ENCODE peak calls at places on chromosome X, in four cellular contexts. One of them, this sample, is unnamed.

GRCh38 chrX:102604327-102604726 is 5.0 kb downstream of the ARMCX5 start:
- DNase-seq in K562: no peak
- DNase-seq in H1: no peak
- DNase-seq in GM12878: no peak
- DNase-seq in this sample: no peak

GRCh38 chrX:43552166-43552565 is 103.9 kb upstream of the MAOA start:
- DNase-seq in H1: no peak
- DNase-seq in K562: peak; percentile 1
- DNase-seq in GM12878: no peak
- DNase-seq in this sample: no peak

GRCh38 chrX:30888526-30889146 is 418 bp downstream of the TAB3 start:
- DNase-seq in K562: peak; percentile 33
- DNase-seq in H1: no peak
- DNase-seq in GM12878: no peak
- DNase-seq in this sample: no peak

GRCh38 chrX:81564851-81565250 is 362.9 kb downstream of the SH3BGRL start:
- DNase-seq in K562: no peak
- DNase-seq in H1: peak; percentile 1
- DNase-seq in GM12878: no peak
- DNase-seq in this sample: no peak

GRCh38 chrX:52082578-52082977 is 13.6 kb upstream of the MAGED4B start:
- DNase-seq in H1: no peak
- DNase-seq in K562: no peak
- DNase-seq in GM12878: no peak
- DNase-seq in this sample: no peak

GRCh38 chrX:118976599-118977340 is 2.4 kb downstream of the LONRF3 start:
- DNase-seq in GM12878: no peak
- DNase-seq in H1: no peak
- DNase-seq in K562: peak; percentile 21
- DNase-seq in this sample: no peak

GRCh38 chrX:2572740-2573139 is 72.0 kb upstream of the DHRSX start:
- DNase-seq in H1: no peak
- DNase-seq in K562: no peak
- DNase-seq in GM12878: no peak
- DNase-seq in this sample: peak; percentile 52

GRCh38 chrX:117973175-117974075 is 143.2 kb downstream of the KLHL13 start:
- DNase-seq in K562: no peak
- DNase-seq in GM12878: no peak
- DNase-seq in H1: no peak
- DNase-seq in this sample: no peak

GRCh38 chrX:116239944-116240391 is 69.4 kb downstream of the AGTR2 start:
- DNase-seq in GM12878: no peak
- DNase-seq in K562: no peak
- DNase-seq in H1: no peak
- DNase-seq in this sample: no peak
- TF ChIP-seq EGR1 in GM12878: no peak
- TF ChIP-seq EGR1 in K562: no peak
- TF ChIP-seq EGR1 in H1: no peak
- TF ChIP-seq EGR1 in this sample: no peak

DNA sequence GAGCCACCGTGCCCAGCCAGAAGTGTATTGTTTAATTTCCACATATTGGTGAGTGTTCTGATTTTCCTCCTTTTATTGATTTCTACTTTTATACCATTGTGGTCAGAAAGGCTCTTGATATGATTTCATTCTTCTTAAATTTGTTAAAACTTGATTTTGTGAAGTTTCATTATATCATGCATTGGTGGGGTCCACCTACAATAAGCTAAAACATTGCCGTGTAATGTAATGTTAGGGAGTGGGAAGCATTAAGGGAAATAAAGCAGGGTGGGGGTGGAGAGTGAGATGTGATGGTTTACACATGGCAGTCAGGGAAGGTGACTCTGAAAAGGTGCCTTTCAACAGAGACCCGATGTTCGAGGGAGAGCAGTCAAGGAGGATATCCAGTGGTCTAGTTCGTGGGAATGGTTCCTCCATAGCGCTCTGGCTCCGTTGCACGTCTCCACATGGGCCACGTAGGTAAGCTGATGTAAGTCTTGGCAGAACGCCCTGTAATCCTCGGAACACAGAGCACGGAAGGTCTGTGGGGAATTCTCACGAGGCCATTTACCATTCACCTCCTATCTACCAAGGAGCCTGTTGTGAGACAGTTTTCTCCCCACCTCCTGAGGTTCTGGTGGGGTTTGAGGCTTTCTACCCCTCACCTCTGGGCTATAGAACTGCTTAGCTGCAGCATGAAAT is 7.7 kb upstream of the WDR13 start:
- DNase-seq in H1: no peak
- DNase-seq in GM12878: no peak
- DNase-seq in K562: peak; percentile 44
- DNase-seq in this sample: no peak
- H3K27ac ChIP-seq in H1: no peak overlapping the region
- H3K27ac ChIP-seq in GM12878: no peak overlapping the region
- H3K27ac ChIP-seq in K562: peak overlapping the region; percentile 75
- H3K27ac ChIP-seq in this sample: no peak overlapping the region

GRCh38 chrX:65838674-65839073 is 171.2 kb downstream of the MSN start:
- DNase-seq in H1: no peak
- DNase-seq in GM12878: no peak
- DNase-seq in K562: peak; percentile 16
- DNase-seq in this sample: no peak
- TF ChIP-seq MAX in H1: no peak
- TF ChIP-seq MAX in GM12878: no peak
- TF ChIP-seq MAX in K562: no peak
- TF ChIP-seq MAX in this sample: no peak

DNA sequence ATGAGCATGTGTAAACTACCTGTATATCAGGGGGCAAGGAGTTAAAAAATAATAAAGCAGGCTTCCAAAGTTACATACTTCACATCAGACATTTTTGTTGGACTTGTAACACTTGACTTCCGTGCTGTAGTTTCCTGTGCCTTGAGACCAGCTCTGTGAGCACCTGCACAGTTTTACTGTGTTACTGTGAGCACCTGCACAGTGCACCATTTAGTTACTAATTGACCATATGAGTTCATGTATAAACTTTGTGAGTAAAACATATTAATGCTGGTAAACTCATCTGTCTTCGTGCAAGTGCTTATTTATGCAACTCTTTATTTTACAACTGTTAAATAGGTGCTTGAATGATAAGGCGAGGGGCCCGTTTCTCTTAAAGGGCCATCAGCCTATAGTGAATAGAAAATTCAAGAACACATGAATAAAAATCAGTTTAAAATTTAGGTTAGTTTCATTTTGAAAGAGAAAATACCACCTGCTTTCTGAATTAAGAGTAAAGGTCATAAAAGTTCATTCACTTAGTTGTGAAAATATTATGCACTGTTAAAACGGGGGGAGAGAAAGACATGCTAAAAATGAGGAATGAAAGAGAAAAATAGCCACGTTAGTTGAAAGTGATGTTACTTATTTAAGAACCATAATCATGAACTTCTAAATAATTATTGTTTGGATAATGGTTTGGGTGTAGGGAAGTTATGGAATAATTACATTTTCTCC is 42.4 kb downstream of the USP9X start:
- DNase-seq in H1: no peak
- DNase-seq in K562: no peak
- DNase-seq in GM12878: no peak
- DNase-seq in this sample: no peak
- TF ChIP-seq EGR1 in H1: no peak
- TF ChIP-seq EGR1 in K562: no peak
- TF ChIP-seq EGR1 in GM12878: no peak
- TF ChIP-seq EGR1 in this sample: no peak

DNA sequence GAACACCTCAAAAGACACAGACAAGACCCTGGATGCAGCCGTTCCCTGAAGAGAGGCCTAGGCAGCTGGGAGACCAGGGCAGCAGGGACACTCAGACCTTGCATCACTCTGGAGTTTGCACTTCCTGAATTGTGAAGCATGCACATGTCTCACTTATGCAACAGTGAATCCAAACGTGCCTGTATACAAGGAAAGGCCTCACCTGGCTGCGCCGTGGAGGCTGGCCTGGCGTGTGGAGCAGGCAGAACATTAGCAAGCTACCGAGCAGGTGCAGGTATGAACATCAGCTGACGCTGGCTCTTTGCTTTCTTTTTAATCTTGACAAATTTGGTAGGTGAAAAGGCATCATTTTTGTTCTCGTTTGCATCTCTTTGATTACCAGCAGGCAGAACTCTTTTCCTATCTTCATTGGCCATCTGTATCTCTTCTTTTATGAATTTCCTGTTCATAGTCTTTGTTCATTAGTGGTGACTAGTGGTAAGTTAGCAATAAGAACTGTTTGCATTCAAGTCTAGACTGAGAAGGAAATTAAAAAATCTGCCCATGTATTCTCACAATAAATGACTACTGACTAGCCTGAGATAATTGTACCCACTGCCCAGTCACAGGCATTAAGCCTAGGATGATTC is 37.2 kb upstream of the IRAK1 start:
- DNase-seq in H1: no peak
- DNase-seq in K562: no peak
- DNase-seq in GM12878: no peak
- DNase-seq in this sample: no peak
- H3K27ac ChIP-seq in H1: no peak overlapping the region
- H3K27ac ChIP-seq in K562: no peak overlapping the region
- H3K27ac ChIP-seq in GM12878: no peak overlapping the region
- H3K27ac ChIP-seq in this sample: no peak overlapping the region

DNA sequence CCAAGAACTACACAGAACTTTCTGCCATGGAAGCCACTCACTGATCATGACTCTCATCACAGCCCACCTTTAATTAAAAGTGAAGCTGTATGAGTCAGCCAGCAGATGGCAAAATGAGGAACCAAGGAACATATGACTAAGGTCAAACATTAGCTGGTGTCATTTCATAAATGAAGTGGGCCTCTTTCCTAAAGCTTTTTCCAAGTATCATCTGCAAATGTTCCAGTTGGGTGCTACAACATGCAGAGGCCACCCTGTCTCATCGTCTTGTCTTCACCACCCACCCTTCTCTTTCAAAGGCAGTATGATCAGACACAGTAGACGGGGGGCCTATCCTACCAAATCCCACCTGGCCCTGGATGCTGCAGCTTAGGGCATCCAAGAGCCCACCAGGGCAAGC is 9.2 kb upstream of the EOLA1 start:
- DNase-seq in GM12878: no peak
- DNase-seq in K562: no peak
- DNase-seq in H1: no peak
- DNase-seq in this sample: no peak
- TF ChIP-seq MAX in GM12878: no peak
- TF ChIP-seq MAX in K562: no peak
- TF ChIP-seq MAX in H1: no peak
- TF ChIP-seq MAX in this sample: no peak

GRCh38 chrX:131801911-131802310 is 221.2 kb upstream of the STK26 start:
- DNase-seq in H1: no peak
- DNase-seq in K562: no peak
- DNase-seq in GM12878: no peak
- DNase-seq in this sample: no peak

GRCh38 chrX:131801066-131801465 is 222.0 kb upstream of the STK26 start:
- DNase-seq in K562: no peak
- DNase-seq in GM12878: no peak
- DNase-seq in H1: no peak
- DNase-seq in this sample: no peak

DNA sequence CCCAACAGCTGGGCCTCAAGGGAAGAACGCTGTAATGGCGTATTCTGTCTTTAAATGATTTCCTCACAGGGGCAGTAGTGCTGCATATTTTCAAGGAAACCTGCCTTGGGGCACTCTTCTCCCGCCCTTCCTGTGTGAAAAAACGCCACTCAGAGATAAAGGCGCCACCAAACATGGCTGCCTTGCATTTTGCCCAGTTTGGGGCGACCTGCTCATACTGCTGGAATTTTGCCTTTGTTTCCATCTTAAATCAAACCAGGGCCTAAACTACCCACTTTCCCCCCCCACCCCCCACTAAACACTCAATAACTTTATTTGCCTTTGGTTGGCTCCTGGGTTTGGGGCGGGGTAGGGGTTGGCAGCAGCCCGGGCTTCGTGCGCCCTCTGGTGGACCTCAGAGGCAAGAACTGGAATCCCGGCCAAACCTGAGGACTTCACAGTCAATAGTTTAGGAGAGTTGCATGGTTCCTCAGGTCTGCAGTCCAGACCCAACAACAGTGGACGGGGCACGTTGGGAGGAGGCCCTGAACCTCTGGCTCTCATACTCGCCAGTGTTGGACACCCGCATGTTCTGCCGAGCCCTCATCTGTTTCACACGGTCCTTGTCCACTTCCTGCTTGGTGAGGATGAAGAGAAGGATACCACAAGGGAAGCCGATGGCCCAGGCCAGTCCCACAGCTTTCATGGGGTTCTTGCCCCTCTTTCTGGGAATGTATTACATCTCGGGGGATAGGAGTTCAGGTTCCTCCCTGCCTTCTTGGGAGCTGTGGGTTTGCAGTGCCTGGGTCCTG is 220.1 kb upstream of the STK26 start:
- DNase-seq in GM12878: peak; percentile 68
- DNase-seq in K562: peak; percentile 25
- DNase-seq in H1: no peak
- DNase-seq in this sample: no peak
- TF ChIP-seq EGR1 in GM12878: no peak
- TF ChIP-seq EGR1 in K562: no peak
- TF ChIP-seq EGR1 in H1: no peak
- TF ChIP-seq EGR1 in this sample: no peak

DNA sequence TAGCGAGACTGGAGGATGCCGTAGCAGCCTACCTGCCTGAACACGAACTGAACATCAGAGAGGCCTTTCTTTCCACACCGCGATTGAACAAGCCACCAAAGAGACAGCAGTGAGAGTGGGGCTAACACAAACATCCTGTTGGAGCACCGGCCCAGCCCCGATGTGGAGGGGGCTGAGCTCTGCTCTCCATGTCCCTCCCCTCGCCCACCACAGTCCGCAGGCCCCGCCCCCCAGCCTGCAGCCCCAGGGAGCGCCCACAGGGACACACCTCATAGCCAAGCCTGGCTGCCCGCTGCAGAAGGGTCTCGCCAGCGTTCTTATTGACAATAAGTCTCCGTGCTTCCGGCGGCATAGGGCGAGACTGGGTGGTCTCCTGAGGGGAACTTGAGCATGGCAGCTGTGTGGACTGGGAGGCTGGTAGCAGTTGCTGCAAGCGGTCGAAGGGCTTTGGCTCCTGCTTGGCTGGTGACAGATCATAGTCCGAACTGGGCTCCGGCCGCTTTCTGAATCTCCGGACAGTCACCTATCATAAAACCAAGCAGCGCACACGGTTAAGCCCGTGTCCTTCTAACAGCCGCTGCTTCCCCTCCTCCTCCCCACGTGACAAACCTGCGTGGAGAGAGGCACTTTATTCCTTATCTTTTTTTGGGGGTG is 35.8 kb downstream of the BCOR start:
- DNase-seq in K562: no peak
- DNase-seq in H1: no peak
- DNase-seq in GM12878: no peak
- DNase-seq in this sample: no peak
- H3K27ac ChIP-seq in K562: no peak overlapping the region
- H3K27ac ChIP-seq in H1: no peak overlapping the region
- H3K27ac ChIP-seq in GM12878: no peak overlapping the region
- H3K27ac ChIP-seq in this sample: no peak overlapping the region